ENCODE peak calls at places on chromosomes 2 and 18, in four cellular contexts. E is progenitor cell of endocrine pancreas, C is NCI-H510A treated with DMSO at 0.1 percent for 48 hours, W is amniotic epithelial cell. B is an unnamed sample.
A peak's percentile ranks its signal among the peaks of the same experiment; 100 is the strongest.

GRCh38 chr2:225137971-225138370 is 95.7 kb upstream of the DOCK10 start:
- DNase-seq in E (no peak), W (peak; percentile 11), C (no peak), B (no peak)

GRCh38 chr2:238599549-238600505 is 173.1 kb downstream of the ASB1 start:
- DNase-seq in W (no peak), C (no peak), E (no peak), B (no peak)

GRCh38 chr2:100011272-100011711 is 131.1 kb downstream of the AFF3 start:
- DNase-seq in W (peak; percentile 91), C (no peak), E (no peak), B (no peak)

GRCh38 chr2:219296631-219297391 is 12.4 kb downstream of the PTPRN start:
- DNase-seq in E (no peak), W (no peak), C (no peak), B (peak; percentile 31)

GRCh38 chr2:158042245-158042644 is 59.4 kb upstream of the UPP2 start:
- DNase-seq in E (no peak), C (no peak), W (no peak), B (no peak)

GRCh38 chr2:235371018-235371417 is 122.8 kb upstream of the AGAP1 start:
- DNase-seq in C (peak; percentile 10), E (no peak), W (no peak), B (no peak)

GRCh38 chr18:77650799-77651385 is 401.2 kb downstream of the GALR1 start:
- DNase-seq in W (peak; percentile 4), E (peak; percentile 91), C (peak; percentile 93), B (peak; percentile 89)

GRCh38 chr2:8148260-8148880 is 533.5 kb upstream of the ID2 start:
- DNase-seq in C (no peak), W (peak; percentile 87), E (no peak), B (no peak)

GRCh38 chr2:121075006-121075545 is 209.9 kb downstream of the TFCP2L1 start:
- DNase-seq in E (no peak), W (peak; percentile 95), C (peak; percentile 81), B (peak; percentile 80)

GRCh38 chr2:63055510-63056308 is 5.1 kb downstream of the OTX1 start:
- DNase-seq in W (no peak), C (no peak), E (no peak), B (peak; percentile 60)

GRCh38 chr2:111706481-111707001 is 177.5 kb downstream of the ANAPC1 start:
- DNase-seq in C (no peak), E (no peak), W (no peak), B (no peak)

GRCh38 chr2:207469380-207469779 is 60.4 kb upstream of the CREB1 start:
- DNase-seq in W (no peak), C (no peak), E (no peak), B (no peak)

GRCh38 chr18:76447268-76447890 is 47.7 kb downstream of the ZNF516 start:
- DNase-seq in W (no peak), C (no peak), E (no peak), B (no peak)

GRCh38 chr2:234694244-234695013 is 197.5 kb upstream of the ARL4C start:
- DNase-seq in W (peak; percentile 94), E (no peak), C (no peak), B (peak; percentile 10)

GRCh38 chr2:219459460-219460311 is 25.0 kb downstream of the SPEG start:
- DNase-seq in E (peak; percentile 63), W (peak; percentile 52), C (peak; percentile 35), B (peak; percentile 86)

GRCh38 chr2:26691881-26692813 is at the start of gene KCNK3:
- DNase-seq in C (peak; percentile 86), E (peak; percentile 69), W (peak; percentile 11), B (peak; percentile 89)

GRCh38 chr2:234427081-234428058 is 69.5 kb downstream of the ARL4C start:
- DNase-seq in W (peak; percentile 86), E (no peak), C (no peak), B (no peak)

GRCh38 chr2:215799194-215799593 is 214.2 kb downstream of the MREG start:
- DNase-seq in C (no peak), E (no peak), W (peak; percentile 69), B (no peak)

GRCh38 chr2:167790781-167791450 is 456.5 kb downstream of the STK39 start:
- DNase-seq in W (no peak), E (no peak), C (no peak), B (no peak)

GRCh38 chr2:72883356-72883962 is 3.7 kb upstream of the SPR start:
- DNase-seq in W (peak; percentile 51), E (peak; percentile 62), C (no peak), B (peak; percentile 64)

GRCh38 chr18:7950380-7951143 is 383.4 kb downstream of the PTPRM start:
- DNase-seq in E (no peak), W (peak; percentile 76), C (no peak), B (no peak)

GRCh38 chr18:904135-905090 is at the start of gene ADCYAP1:
- DNase-seq in C (peak; percentile 60), E (no peak), W (no peak), B (peak; percentile 71)

GRCh38 chr2:128584296-128584900 is 265.7 kb upstream of the HS6ST1 start:
- DNase-seq in W (peak; percentile 61), C (no peak), E (no peak), B (no peak)

GRCh38 chr2:108987111-108987510 is 1.9 kb downstream of the EDAR start:
- DNase-seq in C (no peak), W (no peak), E (no peak), B (no peak)

GRCh38 chr2:31998731-31999383 is 12.0 kb downstream of the MEMO1 start:
- DNase-seq in C (no peak), E (no peak), W (no peak), B (no peak)

GRCh38 chr2:98461650-98462049 is 17.0 kb downstream of the INPP4A start:
- DNase-seq in E (no peak), W (no peak), C (no peak), B (no peak)

GRCh38 chr2:30421551-30422436 is 25.3 kb upstream of the LCLAT1 start:
- DNase-seq in C (peak; percentile 51), W (peak; percentile 36), E (no peak), B (no peak)

GRCh38 chr2:144383571-144383970 is 136.3 kb downstream of the ZEB2 start:
- DNase-seq in C (no peak), W (no peak), E (no peak), B (no peak)

GRCh38 chr2:112092286-112093041 is 37.4 kb downstream of the TMEM87B start:
- DNase-seq in C (no peak), E (no peak), W (peak; percentile 69), B (no peak)

GRCh38 chr18:75105551-75106254 is 103.2 kb downstream of the PTGR3 start:
- DNase-seq in E (no peak), W (no peak), C (no peak), B (peak; percentile 24)

GRCh38 chr2:133411857-133412256 is 156.4 kb downstream of the NCKAP5 start:
- DNase-seq in W (no peak), E (no peak), C (no peak), B (no peak)

GRCh38 chr2:24082787-24083566 is 1.7 kb downstream of the TP53I3 start:
- DNase-seq in W (no peak), C (no peak), E (no peak), B (no peak)